ENCODE peak calls at places on chromosomes 16 and 17, in five cellular contexts. X is upper lobe of right lung; W is ovary; C is CD4-positive, alpha-beta memory T cell; K is mucosa of descending colon. L is an unnamed sample. For H3K9me3, the result is how much of the 10 kb centered on the place peaks cover.

GRCh38 chr17:78137392-78138203 is 7.0 kb downstream of the TMC8 start:
- DNase-seq in W (no peak), C (peak), K (no peak), X (no peak), L (peak)

GRCh38 chr16:30605148-30605547 is 5.0 kb downstream of the ZNF689 start:
- DNase-seq in C (no peak), X (peak), W (no peak), K (no peak), L (no peak)

GRCh38 chr17:3916013-3916696 is at the start of gene P2RX1:
- DNase-seq in K (peak), X (peak), W (no peak), C (peak), L (no peak)

GRCh38 chr16:3188675-3188924 is 596 bp downstream of the OR1F1 start:
- DNase-seq in X (no peak), W (no peak), K (no peak), C (no peak), L (no peak)

GRCh38 chr16:48383877-48384304 is 1.3 kb downstream of the SIAH1 start:
- DNase-seq in W (no peak), K (peak), X (no peak), C (no peak), L (no peak)

GRCh38 chr17:45440161-45440859 is 7.6 kb upstream of the ARHGAP27 start:
- DNase-seq in K (no peak), W (no peak), X (peak), C (no peak), L (no peak)

GRCh38 chr16:23691483-23692189 is 12.9 kb downstream of the PLK1 start:
- DNase-seq in K (no peak), W (no peak), X (no peak), C (no peak), L (no peak)

GRCh38 chr16:54867302-54867832 is 63.3 kb upstream of the IRX5 start:
- DNase-seq in X (no peak), K (no peak), W (no peak), C (no peak), L (no peak)

GRCh38 chr17:56593073-56593740 is at the start of gene NOG:
- DNase-seq in C (peak), K (no peak), X (peak), W (peak), L (peak)

DNA sequence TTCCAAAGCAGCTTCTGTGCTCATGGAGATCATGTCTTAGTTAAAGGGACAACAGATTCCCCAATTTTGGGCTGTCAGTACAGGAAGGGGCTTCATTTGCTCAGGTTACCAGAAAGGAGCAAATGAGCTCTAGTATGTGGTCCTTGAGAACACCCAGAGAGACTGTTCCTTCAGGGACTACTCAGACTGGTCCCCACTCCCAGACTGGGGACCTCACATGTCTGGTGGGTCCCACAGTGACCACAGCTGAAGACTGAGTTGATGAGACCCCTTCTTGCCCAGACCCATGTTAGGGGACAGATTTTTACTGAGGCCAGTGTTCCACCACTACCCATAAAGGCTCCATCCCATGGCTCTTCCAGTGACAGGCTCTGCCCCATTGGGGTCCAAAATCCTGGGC is 1695.2 kb downstream of the TP53TG3F start:
- DNase-seq in C (no peak), K (no peak), W (no peak), X (no peak), L (no peak)
- H3K9me3 ChIP-seq in C (under half), K (half or more), W (under half), X (under half), L (under half)

DNA sequence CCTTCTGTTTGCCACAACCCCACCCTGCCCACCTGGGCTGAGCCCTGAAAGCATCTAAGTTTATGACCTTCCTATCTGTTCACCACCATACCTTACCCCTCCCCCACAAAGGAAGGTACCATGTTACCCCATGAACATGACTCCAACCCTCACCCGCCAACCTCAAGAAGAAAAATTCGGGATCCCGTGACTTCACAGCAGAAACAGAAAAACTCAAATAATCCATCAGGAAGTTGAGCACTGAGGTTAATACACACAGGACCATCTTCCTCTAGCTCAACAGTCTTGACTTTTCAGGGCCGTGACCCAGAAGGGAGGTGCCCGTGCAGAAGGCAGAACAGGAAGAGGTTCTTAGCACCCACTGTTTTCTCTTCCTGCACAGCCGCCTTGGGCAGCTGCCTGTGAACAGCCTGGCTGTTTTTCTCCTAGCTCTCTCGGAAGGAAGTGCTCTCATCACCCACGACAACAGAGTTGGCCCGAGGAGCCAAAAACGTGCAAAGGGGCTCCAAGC is 101.3 kb downstream of the XYLT1 start:
- DNase-seq in X (peak), W (no peak), K (peak), C (peak), L (no peak)
- H3K4me3 ChIP-seq in X (no peak), W (no peak), K (no peak), C (peak), L (no peak)

GRCh38 chr17:61699032-61699431 is 108.0 kb upstream of the NACA2 start:
- DNase-seq in W (no peak), C (no peak), X (no peak), K (no peak), L (no peak)
- H3K9me3 ChIP-seq in W (under half), C (under half), X (under half), K (under half), L (under half)

GRCh38 chr16:88854306-88855111 is 2.2 kb downstream of the GALNS start:
- DNase-seq in W (peak), X (no peak), C (peak), K (peak), L (no peak)

GRCh38 chr16:88856828-88857727 is at the start of the genes GALNS and TRAPPC2L:
- DNase-seq in W (peak), K (peak), C (peak), X (peak), L (peak)

GRCh38 chr16:88856122-88856827 is 472 bp downstream of the GALNS start:
- DNase-seq in K (peak), C (peak), X (peak), W (peak), L (no peak)

GRCh38 chr16:88855176-88855575 is 1.6 kb downstream of the GALNS start:
- DNase-seq in W (no peak), K (no peak), X (no peak), C (no peak), L (no peak)

GRCh38 chr16:88855736-88856121 is 1.0 kb downstream of the GALNS start:
- DNase-seq in W (peak), C (peak), K (no peak), X (no peak), L (no peak)
- H3K4me3 ChIP-seq in W (peak), C (no peak), K (no peak), X (peak), L (no peak)

GRCh38 chr16:46482895-46483294 is 138.3 kb downstream of the SHCBP1 start:
- DNase-seq in X (no peak), W (no peak), K (no peak), C (no peak), L (no peak)
- H3K9me3 ChIP-seq in X (under half), W (under half), K (under half), C (under half), L (under half)

DNA sequence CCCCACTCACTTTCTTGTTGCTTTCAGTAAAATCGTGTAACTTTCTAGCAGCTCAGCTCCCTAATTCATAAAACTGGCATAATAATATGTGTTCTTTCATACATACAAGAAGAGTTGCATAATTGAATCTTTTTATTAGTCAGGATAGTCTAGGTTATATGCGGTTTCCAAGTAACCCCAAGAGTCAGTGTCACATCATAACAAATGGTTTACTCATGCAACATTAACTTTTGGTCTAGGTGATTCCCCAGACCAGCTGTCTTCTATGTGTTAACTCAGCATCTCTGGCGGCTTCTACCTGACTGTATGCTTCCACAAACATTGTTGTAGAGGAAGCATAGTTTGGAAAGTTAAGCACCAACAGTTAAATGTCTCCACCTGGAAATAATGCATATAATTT is 1000.4 kb downstream of the CDH11 start:
- DNase-seq in W (no peak), C (no peak), X (no peak), K (no peak), L (no peak)
- H3K4me3 ChIP-seq in W (no peak), C (no peak), X (no peak), K (no peak), L (no peak)